ENCODE peak calls at places on chromosomes 1 and 21, in seven cellular contexts. V, N, W, M, Y, U and R are unnamed samples.

GRCh38 chr1:9891207-9891606 is 18.9 kb downstream of the CTNNBIP1 start:
- DNase-seq in W (no peak), Y (no peak), M (no peak), N (no peak), V (no peak), U (peak; percentile 34), R (no peak)

GRCh38 chr1:176193023-176193422 is 14.1 kb downstream of the COP1 start:
- DNase-seq in W (no peak), N (no peak), U (no peak), M (no peak), Y (no peak), V (no peak), R (no peak)

GRCh38 chr1:22450421-22451021 is 1.1 kb upstream of the ZBTB40 start:
- DNase-seq in N (no peak), V (no peak), Y (no peak), W (no peak), U (no peak), M (no peak), R (no peak)

GRCh38 chr1:233750139-233750538 is 136.2 kb downstream of the KCNK1 start:
- DNase-seq in M (no peak), N (no peak), Y (no peak), W (no peak), V (no peak), U (no peak), R (no peak)

GRCh38 chr1:158177705-158178450 is 2.8 kb upstream of the CD1D start:
- DNase-seq in V (peak; percentile 97), N (peak; percentile 93), M (peak; percentile 78), Y (peak; percentile 97), W (peak; percentile 83), U (peak; percentile 96), R (peak; percentile 94)

GRCh38 chr21:42113926-42114409 is 42.9 kb downstream of the UMODL1 start:
- DNase-seq in M (no peak), Y (no peak), U (peak; percentile 54), N (no peak), W (no peak), V (no peak), R (peak; percentile 63)

GRCh38 chr21:33598051-33598450 is 9.6 kb upstream of the DONSON start:
- DNase-seq in Y (no peak), M (no peak), W (no peak), U (no peak), N (no peak), V (no peak), R (no peak)

GRCh38 chr1:9110669-9111356 is 18.1 kb downstream of the GPR157 start:
- DNase-seq in U (peak; percentile 93), Y (peak; percentile 95), M (peak; percentile 89), N (peak; percentile 89), W (peak; percentile 92), V (peak; percentile 88), R (peak; percentile 91)

GRCh38 chr1:20174937-20175666 is 10.8 kb upstream of the UBXN10 start:
- DNase-seq in Y (no peak), W (no peak), V (no peak), N (no peak), M (no peak), U (peak; percentile 16), R (no peak)

GRCh38 chr1:46797696-46798470 is 963 bp upstream of the CYP4B1 start:
- DNase-seq in V (no peak), U (no peak), M (no peak), N (no peak), W (no peak), Y (no peak), R (no peak)

GRCh38 chr1:117732956-117733355 is 127.1 kb downstream of the TENT5C start:
- DNase-seq in Y (no peak), V (no peak), N (no peak), U (no peak), M (no peak), W (no peak), R (no peak)

GRCh38 chr1:151898519-151898991 is 10.8 kb downstream of the THEM4 start:
- DNase-seq in M (no peak), W (no peak), U (no peak), N (no peak), V (no peak), Y (no peak), R (no peak)

GRCh38 chr1:39845569-39846566 is 37.4 kb downstream of the TRIT1 start:
- DNase-seq in W (peak; percentile 44), V (peak; percentile 86), M (peak; percentile 44), U (peak; percentile 86), Y (peak; percentile 84), N (peak; percentile 86), R (peak; percentile 84)

GRCh38 chr1:15799928-15800835 is 7.3 kb downstream of the UQCRHL start:
- DNase-seq in N (peak; percentile 63), W (peak; percentile 46), Y (peak; percentile 76), U (no peak), M (peak; percentile 55), V (no peak), R (peak; percentile 82)

GRCh38 chr21:42027085-42027803 is 17.1 kb upstream of the ZBTB21 start:
- DNase-seq in N (no peak), W (no peak), U (no peak), M (no peak), Y (no peak), V (no peak), R (peak; percentile 19)

GRCh38 chr1:148315081-148315811 is 163.2 kb upstream of the NBPF11 start:
- DNase-seq in V (no peak), M (no peak), N (no peak), U (no peak), W (no peak), Y (no peak), R (no peak)

GRCh38 chr1:206713070-206713469 is 28.4 kb downstream of the MAPKAPK2 start:
- DNase-seq in V (no peak), Y (peak; percentile 15), U (no peak), M (no peak), W (no peak), N (no peak), R (no peak)
- H3K4me1 ChIP-seq in V (peaks cover 98% of the 10 kb centered on the region), Y (peaks cover 72% of the 10 kb centered on the region), U (peaks cover 85% of the 10 kb centered on the region), M (no peaks in the 10 kb centered on the region), W (peaks cover 9% of the 10 kb centered on the region), N (peaks cover 32% of the 10 kb centered on the region), R (peaks cover 66% of the 10 kb centered on the region)

GRCh38 chr1:66436378-66437135 is 97.4 kb upstream of the SGIP1 start:
- DNase-seq in V (no peak), W (no peak), U (no peak), Y (no peak), N (no peak), M (no peak), R (no peak)
- TF ChIP-seq CTCF in V (peak; percentile 49), W (no peak), U (peak; percentile 14), Y (peak; percentile 22), N (no peak), M (no peak), R (no peak)

GRCh38 chr21:28074676-28075075 is 918.0 kb downstream of the LTN1 start:
- DNase-seq in U (no peak), N (no peak), V (no peak), Y (no peak), W (no peak), M (no peak), R (no peak)

GRCh38 chr21:28083350-28083749 is 909.3 kb downstream of the LTN1 start:
- DNase-seq in W (no peak), Y (no peak), M (no peak), N (no peak), V (no peak), U (no peak), R (no peak)

GRCh38 chr21:28072601-28073000 is 920.1 kb downstream of the LTN1 start:
- DNase-seq in U (no peak), M (no peak), V (no peak), Y (no peak), N (no peak), W (no peak), R (no peak)

DNA sequence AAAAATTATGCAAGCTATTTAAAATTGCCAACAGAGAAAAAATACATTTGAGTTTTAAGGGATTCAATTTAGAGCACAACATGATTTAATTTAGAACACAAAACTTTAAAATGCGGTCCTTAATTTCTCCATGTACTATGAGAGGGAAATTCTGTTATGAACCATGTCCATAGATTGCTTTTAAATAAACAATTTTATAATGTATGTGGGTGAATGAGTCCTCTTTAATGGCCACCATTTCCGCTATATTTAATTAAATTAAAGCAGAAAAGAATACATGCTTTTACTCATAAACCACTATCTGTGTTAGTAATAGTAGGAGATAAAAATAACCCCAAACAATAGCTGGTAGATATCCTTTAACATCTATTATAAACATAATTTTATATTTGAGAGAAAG is 914.6 kb downstream of the LTN1 start:
- DNase-seq in U (no peak), Y (no peak), V (no peak), N (no peak), W (no peak), M (no peak), R (no peak)
- H3K36me3 ChIP-seq in U (no peaks in the 10 kb centered on the region), Y (no peaks in the 10 kb centered on the region), V (no peaks in the 10 kb centered on the region), N (no peaks in the 10 kb centered on the region), W (no peaks in the 10 kb centered on the region), M (no peaks in the 10 kb centered on the region), R (no peaks in the 10 kb centered on the region)

DNA sequence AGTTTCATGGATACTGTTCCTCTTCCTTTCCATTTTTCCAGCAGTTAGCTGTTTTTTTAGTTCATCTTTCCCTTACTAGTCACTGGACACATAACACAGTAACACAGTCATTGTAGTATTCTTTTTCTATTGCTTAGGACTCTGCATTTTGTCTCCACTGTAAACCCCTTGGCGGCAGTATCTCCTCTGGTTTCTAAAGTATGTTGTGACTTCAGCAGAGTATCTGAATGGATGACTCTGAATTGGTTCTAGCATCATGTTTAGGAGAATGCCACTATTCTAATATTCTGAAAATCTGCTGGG is 2.2 kb downstream of the CDC7 start:
- DNase-seq in M (no peak), V (no peak), N (no peak), Y (no peak), W (no peak), U (no peak), R (no peak)
- H3K4me1 ChIP-seq in M (no peaks in the 10 kb centered on the region), V (peaks cover 21% of the 10 kb centered on the region), N (no peaks in the 10 kb centered on the region), Y (peaks cover 8% of the 10 kb centered on the region), W (no peaks in the 10 kb centered on the region), U (peaks cover 14% of the 10 kb centered on the region), R (peaks cover 13% of the 10 kb centered on the region)

GRCh38 chr1:201585099-201585498 is 46.2 kb downstream of the NAV1 start:
- DNase-seq in W (no peak), Y (no peak), N (no peak), M (no peak), U (no peak), V (no peak), R (no peak)

GRCh38 chr1:201586806-201587205 is 47.9 kb downstream of the NAV1 start:
- DNase-seq in M (no peak), V (no peak), W (no peak), Y (peak; percentile 16), U (no peak), N (no peak), R (no peak)

GRCh38 chr1:201584510-201584991 is 45.6 kb downstream of the NAV1 start:
- DNase-seq in Y (peak; percentile 37), U (peak; percentile 79), W (no peak), V (peak; percentile 52), N (no peak), M (no peak), R (no peak)

GRCh38 chr1:201587729-201588128 is 48.8 kb downstream of the NAV1 start:
- DNase-seq in N (no peak), W (no peak), U (no peak), M (no peak), Y (no peak), V (no peak), R (no peak)

GRCh38 chr1:201585901-201586300 is 47.0 kb downstream of the NAV1 start:
- DNase-seq in N (no peak), W (no peak), Y (no peak), U (no peak), M (no peak), V (no peak), R (no peak)
- TF ChIP-seq CTCF in N (no peak), W (no peak), Y (no peak), U (no peak), M (no peak), V (no peak), R (no peak)